ENCODE peak calls at places on chromosomes 4 and X, in nine cellular contexts. One of them, this sample, is unnamed.

GRCh38 chr4:16000708-16001483 is 37.9 kb upstream of the FGFBP2 start:
- DNase-seq in activated CD4-positive, alpha-beta T cell treated with anti-CD3 and anti-CD28 coated beads, Interleukin-2, amount 10 ng/mL, durations not matched to agents 7 days and 5 days: no peak
- DNase-seq in CD8-positive, alpha-beta T cell: no peak
- DNase-seq in immature natural killer cell: no peak
- DNase-seq in stromal cell of bone marrow: no peak
- DNase-seq in C1 segment of cervical spinal cord: no peak
- DNase-seq in amygdala: no peak
- DNase-seq in head of caudate nucleus: no peak
- DNase-seq in iPS DF 6.9: no peak
- DNase-seq in this sample: no peak

GRCh38 chr4:152535236-152535902 is 523 bp downstream of the FBXW7 start:
- DNase-seq in activated CD4-positive, alpha-beta T cell treated with anti-CD3 and anti-CD28 coated beads, Interleukin-2, amount 10 ng/mL, durations not matched to agents 7 days and 5 days: peak; percentile 41
- DNase-seq in CD8-positive, alpha-beta T cell: peak; percentile 32
- DNase-seq in immature natural killer cell: peak; percentile 30
- DNase-seq in stromal cell of bone marrow: no peak
- DNase-seq in C1 segment of cervical spinal cord: no peak
- DNase-seq in amygdala: no peak
- DNase-seq in head of caudate nucleus: no peak
- DNase-seq in iPS DF 6.9: no peak
- DNase-seq in this sample: no peak

GRCh38 chr4:121764702-121765367 is at the start of gene SMIM43:
- DNase-seq in activated CD4-positive, alpha-beta T cell treated with anti-CD3 and anti-CD28 coated beads, Interleukin-2, amount 10 ng/mL, durations not matched to agents 7 days and 5 days: no peak
- DNase-seq in CD8-positive, alpha-beta T cell: no peak
- DNase-seq in immature natural killer cell: no peak
- DNase-seq in stromal cell of bone marrow: no peak
- DNase-seq in C1 segment of cervical spinal cord: no peak
- DNase-seq in amygdala: no peak
- DNase-seq in head of caudate nucleus: peak; percentile 6
- DNase-seq in iPS DF 6.9: no peak
- DNase-seq in this sample: no peak

GRCh38 chr4:147576084-147576483 is 41.1 kb upstream of the TMEM184C start:
- DNase-seq in activated CD4-positive, alpha-beta T cell treated with anti-CD3 and anti-CD28 coated beads, Interleukin-2, amount 10 ng/mL, durations not matched to agents 7 days and 5 days: no peak
- DNase-seq in CD8-positive, alpha-beta T cell: no peak
- DNase-seq in immature natural killer cell: peak; percentile 5
- DNase-seq in stromal cell of bone marrow: no peak
- DNase-seq in C1 segment of cervical spinal cord: no peak
- DNase-seq in amygdala: no peak
- DNase-seq in head of caudate nucleus: no peak
- DNase-seq in iPS DF 6.9: no peak
- DNase-seq in this sample: no peak

GRCh38 chr4:108592674-108592986 is 27.7 kb upstream of the RPL34 start:
- DNase-seq in activated CD4-positive, alpha-beta T cell treated with anti-CD3 and anti-CD28 coated beads, Interleukin-2, amount 10 ng/mL, durations not matched to agents 7 days and 5 days: no peak
- DNase-seq in CD8-positive, alpha-beta T cell: no peak
- DNase-seq in immature natural killer cell: no peak
- DNase-seq in stromal cell of bone marrow: no peak
- DNase-seq in C1 segment of cervical spinal cord: no peak
- DNase-seq in amygdala: no peak
- DNase-seq in head of caudate nucleus: no peak
- DNase-seq in iPS DF 6.9: no peak
- DNase-seq in this sample: no peak

GRCh38 chr4:173513651-173514050 is 16.4 kb downstream of the HAND2 start:
- DNase-seq in activated CD4-positive, alpha-beta T cell treated with anti-CD3 and anti-CD28 coated beads, Interleukin-2, amount 10 ng/mL, durations not matched to agents 7 days and 5 days: no peak
- DNase-seq in CD8-positive, alpha-beta T cell: no peak
- DNase-seq in immature natural killer cell: no peak
- DNase-seq in stromal cell of bone marrow: no peak
- DNase-seq in C1 segment of cervical spinal cord: no peak
- DNase-seq in amygdala: no peak
- DNase-seq in head of caudate nucleus: no peak
- DNase-seq in iPS DF 6.9: no peak
- DNase-seq in this sample: no peak

GRCh38 chrX:49039598-49040375 is 3.4 kb downstream of the TFE3 start:
- DNase-seq in activated CD4-positive, alpha-beta T cell treated with anti-CD3 and anti-CD28 coated beads, Interleukin-2, amount 10 ng/mL, durations not matched to agents 7 days and 5 days: peak; percentile 48
- DNase-seq in CD8-positive, alpha-beta T cell: peak; percentile 27
- DNase-seq in immature natural killer cell: peak; percentile 10
- DNase-seq in stromal cell of bone marrow: peak; percentile 86
- DNase-seq in C1 segment of cervical spinal cord: peak; percentile 23
- DNase-seq in amygdala: peak; percentile 17
- DNase-seq in head of caudate nucleus: peak; percentile 39
- DNase-seq in iPS DF 6.9: peak; percentile 68
- DNase-seq in this sample: peak; percentile 62

GRCh38 chrX:39764441-39764914 is 333.3 kb downstream of the BCOR start:
- DNase-seq in activated CD4-positive, alpha-beta T cell treated with anti-CD3 and anti-CD28 coated beads, Interleukin-2, amount 10 ng/mL, durations not matched to agents 7 days and 5 days: no peak
- DNase-seq in CD8-positive, alpha-beta T cell: no peak
- DNase-seq in immature natural killer cell: no peak
- DNase-seq in stromal cell of bone marrow: no peak
- DNase-seq in C1 segment of cervical spinal cord: no peak
- DNase-seq in amygdala: no peak
- DNase-seq in head of caudate nucleus: no peak
- DNase-seq in iPS DF 6.9: no peak
- DNase-seq in this sample: no peak

GRCh38 chr4:90174622-90175023 is 47.4 kb downstream of the CCSER1 start:
- DNase-seq in activated CD4-positive, alpha-beta T cell treated with anti-CD3 and anti-CD28 coated beads, Interleukin-2, amount 10 ng/mL, durations not matched to agents 7 days and 5 days: no peak
- DNase-seq in CD8-positive, alpha-beta T cell: no peak
- DNase-seq in immature natural killer cell: no peak
- DNase-seq in stromal cell of bone marrow: no peak
- DNase-seq in C1 segment of cervical spinal cord: no peak
- DNase-seq in amygdala: no peak
- DNase-seq in head of caudate nucleus: no peak
- DNase-seq in iPS DF 6.9: no peak
- DNase-seq in this sample: no peak

GRCh38 chr4:118335316-118335715 is 17.5 kb downstream of the PRSS12 start:
- DNase-seq in activated CD4-positive, alpha-beta T cell treated with anti-CD3 and anti-CD28 coated beads, Interleukin-2, amount 10 ng/mL, durations not matched to agents 7 days and 5 days: no peak
- DNase-seq in CD8-positive, alpha-beta T cell: no peak
- DNase-seq in immature natural killer cell: no peak
- DNase-seq in stromal cell of bone marrow: no peak
- DNase-seq in C1 segment of cervical spinal cord: no peak
- DNase-seq in amygdala: no peak
- DNase-seq in head of caudate nucleus: no peak
- DNase-seq in iPS DF 6.9: no peak
- DNase-seq in this sample: no peak

GRCh38 chr4:148017801-148018200 is 285.9 kb downstream of the ARHGAP10 start:
- DNase-seq in activated CD4-positive, alpha-beta T cell treated with anti-CD3 and anti-CD28 coated beads, Interleukin-2, amount 10 ng/mL, durations not matched to agents 7 days and 5 days: no peak
- DNase-seq in CD8-positive, alpha-beta T cell: no peak
- DNase-seq in immature natural killer cell: no peak
- DNase-seq in stromal cell of bone marrow: no peak
- DNase-seq in C1 segment of cervical spinal cord: no peak
- DNase-seq in amygdala: no peak
- DNase-seq in head of caudate nucleus: no peak
- DNase-seq in iPS DF 6.9: no peak
- DNase-seq in this sample: no peak

GRCh38 chr4:85406185-85406584 is 68.8 kb upstream of the ARHGAP24 start:
- DNase-seq in activated CD4-positive, alpha-beta T cell treated with anti-CD3 and anti-CD28 coated beads, Interleukin-2, amount 10 ng/mL, durations not matched to agents 7 days and 5 days: no peak
- DNase-seq in CD8-positive, alpha-beta T cell: no peak
- DNase-seq in immature natural killer cell: no peak
- DNase-seq in stromal cell of bone marrow: no peak
- DNase-seq in C1 segment of cervical spinal cord: no peak
- DNase-seq in amygdala: no peak
- DNase-seq in head of caudate nucleus: no peak
- DNase-seq in iPS DF 6.9: no peak
- DNase-seq in this sample: no peak